ENCODE peak calls at places on chromosomes 3 and 15, in seven cellular contexts. A is NCI-H1092 treated with DMSO at 0.1 percent for 48 hours, F is GF-D8, K is foreskin fibroblast, C is SK-N-DZ, J is cardiac fibroblast, P is choroid plexus epithelial cell. V is an unnamed sample.

GRCh38 chr15:93943607-93944006 is 287.8 kb upstream of the MCTP2 start:
- DNase-seq in C (no peak), F (no peak), P (no peak), K (no peak), J (peak), A (peak), V (no peak)

GRCh38 chr3:192188218-192188835 is 539.0 kb downstream of the FGF12 start:
- DNase-seq in F (no peak), K (no peak), P (peak), J (peak), A (peak), C (peak), V (peak)

GRCh38 chr3:8987673-8988655 is 24.7 kb upstream of the RAD18 start:
- DNase-seq in J (peak), C (peak), F (no peak), P (peak), K (peak), A (peak), V (peak)

GRCh38 chr15:77168211-77168610 is 97.3 kb upstream of the TSPAN3 start:
- DNase-seq in P (no peak), K (no peak), A (no peak), C (no peak), F (no peak), J (no peak), V (no peak)

GRCh38 chr3:171871392-171872274 is 28.5 kb downstream of the TMEM212 start:
- DNase-seq in P (no peak), K (no peak), F (no peak), C (no peak), A (no peak), J (peak), V (no peak)

GRCh38 chr3:126119008-126119675 is 35.2 kb upstream of the SLC41A3 start:
- DNase-seq in A (no peak), K (no peak), P (no peak), J (no peak), F (no peak), C (no peak), V (no peak)

GRCh38 chr3:139339219-139339906 is 4.5 kb upstream of the MRPS22 start:
- DNase-seq in F (peak), P (no peak), J (no peak), K (peak), C (no peak), A (no peak), V (no peak)

GRCh38 chr3:138405486-138405885 is 28.9 kb upstream of the ESYT3 start:
- DNase-seq in J (no peak), C (no peak), P (no peak), F (no peak), K (no peak), A (no peak), V (peak)

GRCh38 chr15:80203361-80203885 is 48.6 kb downstream of the CTXND1 start:
- DNase-seq in P (no peak), C (no peak), A (no peak), J (no peak), F (no peak), K (no peak), V (peak)

GRCh38 chr3:32203854-32204253 is 34.6 kb upstream of the CMTM8 start:
- DNase-seq in C (no peak), A (no peak), F (no peak), P (peak), K (peak), J (peak), V (no peak)

GRCh38 chr3:57164217-57164605 is 942 bp downstream of the IL17RD start:
- DNase-seq in C (no peak), P (peak), A (no peak), F (no peak), K (peak), J (peak), V (peak)

GRCh38 chr3:162780313-162780712 is 1283.7 kb downstream of the OTOL1 start:
- DNase-seq in C (no peak), K (no peak), A (no peak), F (no peak), P (no peak), J (no peak), V (no peak)

GRCh38 chr3:178085817-178086123 is 450.5 kb upstream of the KCNMB2 start:
- DNase-seq in P (no peak), A (no peak), K (no peak), F (no peak), J (no peak), C (no peak), V (no peak)

GRCh38 chr15:38672814-38673292 is 108.2 kb upstream of the RASGRP1 start:
- DNase-seq in K (no peak), J (no peak), P (no peak), F (no peak), C (no peak), A (no peak), V (no peak)

GRCh38 chr15:31397851-31398661 is 71.4 kb downstream of the KLF13 start:
- DNase-seq in K (no peak), A (no peak), F (no peak), P (no peak), J (no peak), C (peak), V (peak)